ENCODE peak calls at places on chromosomes 2 and 18, in six cellular contexts. S, P, B, J, I and F are unnamed samples.

GRCh38 chr2:156253765-156254164 is 78.8 kb downstream of the NR4A2 start:
- DNase-seq in S (no peak), P (no peak), B (no peak), J (no peak), I (no peak), F (no peak)

GRCh38 chr2:28377984-28378678 is 14.5 kb upstream of the FOSL2 start:
- DNase-seq in S (no peak), P (no peak), B (no peak), J (no peak), I (no peak), F (no peak)

GRCh38 chr2:158125756-158126498 is 24.3 kb downstream of the UPP2 start:
- DNase-seq in S (no peak), P (no peak), B (no peak), J (no peak), I (no peak), F (no peak)

GRCh38 chr18:52152036-52152435 is 188.0 kb upstream of the DCC start:
- DNase-seq in S (no peak), P (no peak), B (no peak), J (no peak), I (no peak), F (no peak)

GRCh38 chr2:74740395-74741075 is 86.5 kb downstream of the SEMA4F start:
- DNase-seq in S (no peak), P (no peak), B (no peak), J (peak), I (peak), F (no peak)

GRCh38 chr2:149924028-149924427 is 336.5 kb upstream of the MMADHC start:
- DNase-seq in S (no peak), P (no peak), B (no peak), J (no peak), I (no peak), F (no peak)

GRCh38 chr18:32372047-32372380 is 98.7 kb downstream of the GAREM1 start:
- DNase-seq in S (no peak), P (no peak), B (no peak), J (no peak), I (no peak), F (no peak)

GRCh38 chr2:181188605-181189004 is 208.2 kb downstream of the UBE2E3 start:
- DNase-seq in S (no peak), P (no peak), B (no peak), J (no peak), I (no peak), F (no peak)

GRCh38 chr2:15640291-15640711 is 48.6 kb downstream of the DDX1 start:
- DNase-seq in S (no peak), P (peak), B (no peak), J (no peak), I (peak), F (no peak)

GRCh38 chr2:170017848-170018492 is 160.0 kb upstream of the MYO3B start:
- DNase-seq in S (no peak), P (no peak), B (no peak), J (no peak), I (no peak), F (no peak)

GRCh38 chr2:175126661-175127060 is 41.3 kb downstream of the ATF2 start:
- DNase-seq in S (no peak), P (no peak), B (no peak), J (no peak), I (no peak), F (no peak)

GRCh38 chr2:100470182-100470581 is at the start of gene NMS:
- DNase-seq in S (no peak), P (no peak), B (no peak), J (no peak), I (no peak), F (no peak)

GRCh38 chr2:234881413-234882241 is 70.2 kb upstream of the SH3BP4 start:
- DNase-seq in S (no peak), P (peak), B (peak), J (peak), I (peak), F (peak)

GRCh38 chr2:112033600-112033999 is 21.5 kb upstream of the TMEM87B start:
- DNase-seq in S (no peak), P (no peak), B (no peak), J (no peak), I (no peak), F (no peak)

GRCh38 chr2:8685697-8686358 is 4.0 kb downstream of the ID2 start:
- DNase-seq in S (no peak), P (peak), B (peak), J (no peak), I (peak), F (peak)

GRCh38 chr2:130724455-130724854 is 4.4 kb upstream of the GPR148 start:
- DNase-seq in S (no peak), P (no peak), B (no peak), J (no peak), I (no peak), F (no peak)

GRCh38 chr2:9690252-9690651 is 59.5 kb upstream of the YWHAQ start:
- DNase-seq in S (no peak), P (no peak), B (no peak), J (no peak), I (no peak), F (no peak)

GRCh38 chr2:105771841-105772240 is 27.1 kb downstream of the NCK2 start:
- DNase-seq in S (no peak), P (no peak), B (no peak), J (no peak), I (no peak), F (no peak)

GRCh38 chr18:35246831-35247230 is 6.0 kb downstream of the ZNF397 start:
- DNase-seq in S (no peak), P (no peak), B (no peak), J (no peak), I (no peak), F (no peak)

GRCh38 chr18:76979111-76979751 is 153.4 kb downstream of the MBP start:
- DNase-seq in S (no peak), P (no peak), B (no peak), J (no peak), I (no peak), F (no peak)

GRCh38 chr18:23307567-23308295 is 145.4 kb upstream of the RIOK3 start:
- DNase-seq in S (peak), P (no peak), B (peak), J (no peak), I (no peak), F (no peak)

GRCh38 chr2:209240204-209240603 is 183.6 kb upstream of the MAP2 start:
- DNase-seq in S (no peak), P (no peak), B (no peak), J (no peak), I (no peak), F (no peak)

GRCh38 chr2:60453301-60453700 is 100.2 kb downstream of the BCL11A start:
- DNase-seq in S (no peak), P (no peak), B (no peak), J (peak), I (no peak), F (no peak)

GRCh38 chr2:61575447-61575859 is 37.3 kb upstream of the XPO1 start:
- DNase-seq in S (peak), P (no peak), B (no peak), J (no peak), I (no peak), F (no peak)

GRCh38 chr2:218963597-218963996 is 4.1 kb downstream of the CDK5R2 start:
- DNase-seq in S (no peak), P (no peak), B (no peak), J (no peak), I (no peak), F (no peak)

GRCh38 chr18:24791736-24792135 is 331.3 kb downstream of the HRH4 start:
- DNase-seq in S (no peak), P (no peak), B (no peak), J (no peak), I (no peak), F (no peak)

GRCh38 chr2:190979906-190980629 is 33.9 kb downstream of the STAT1 start:
- DNase-seq in S (no peak), P (no peak), B (no peak), J (no peak), I (no peak), F (no peak)

GRCh38 chr2:121501554-121501953 is 29.1 kb upstream of the RNU4ATAC start:
- DNase-seq in S (no peak), P (no peak), B (no peak), J (no peak), I (no peak), F (no peak)

GRCh38 chr2:27024812-27025211 is 8.0 kb upstream of the TMEM214 start:
- DNase-seq in S (no peak), P (no peak), B (no peak), J (no peak), I (no peak), F (no peak)

GRCh38 chr18:56997200-56997599 is 149.7 kb upstream of the BOD1L2 start:
- DNase-seq in S (no peak), P (no peak), B (no peak), J (no peak), I (no peak), F (no peak)

GRCh38 chr2:54572636-54573531 is 116.8 kb downstream of the SPTBN1 start:
- DNase-seq in S (no peak), P (peak), B (no peak), J (no peak), I (no peak), F (no peak)

GRCh38 chr2:9799729-9800632 is 43.3 kb upstream of the TAF1B start:
- DNase-seq in S (peak), P (peak), B (peak), J (peak), I (peak), F (peak)

GRCh38 chr2:152453129-152453642 is 118.2 kb downstream of the FMNL2 start:
- DNase-seq in S (no peak), P (no peak), B (no peak), J (peak), I (peak), F (no peak)

GRCh38 chr2:217189747-217190146 is 329.9 kb upstream of the TNP1 start:
- DNase-seq in S (no peak), P (no peak), B (no peak), J (no peak), I (no peak), F (no peak)

GRCh38 chr2:217189131-217189530 is 329.3 kb upstream of the TNP1 start:
- DNase-seq in S (no peak), P (no peak), B (no peak), J (no peak), I (no peak), F (no peak)

GRCh38 chr2:217195658-217196446 is 336.0 kb upstream of the TNP1 start:
- DNase-seq in S (no peak), P (no peak), B (no peak), J (no peak), I (no peak), F (no peak)

DNA sequence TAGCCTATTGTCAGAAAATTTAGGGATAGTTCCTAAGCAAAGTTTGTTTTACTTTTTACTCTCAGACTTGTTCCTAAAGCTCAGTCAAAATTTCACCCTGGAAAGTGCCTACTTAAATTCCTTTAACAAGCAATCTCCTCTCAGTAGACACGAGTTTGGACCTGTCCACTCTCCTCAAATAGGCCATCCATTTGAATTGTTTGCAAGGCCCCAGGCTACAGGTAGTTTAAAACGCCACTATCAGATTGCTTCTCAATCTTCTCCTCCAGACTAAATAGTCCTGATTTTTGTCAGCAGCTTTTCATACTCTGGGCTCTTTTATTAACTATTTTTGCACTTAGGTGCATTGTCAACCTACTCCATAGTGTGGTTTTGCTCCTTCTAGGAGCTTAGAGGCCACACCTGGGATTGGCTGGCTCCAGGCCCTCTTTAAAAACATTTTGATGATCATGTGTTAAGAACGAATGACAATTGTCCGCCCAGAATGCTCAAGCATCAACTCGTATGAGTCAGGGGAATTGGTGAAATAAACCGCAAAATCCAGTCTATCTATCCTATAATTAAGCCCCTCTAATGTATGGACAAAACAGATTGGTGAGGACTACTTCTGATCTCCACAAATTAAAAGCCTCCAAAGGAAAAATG is 333.7 kb upstream of the TNP1 start:
- DNase-seq in S (no peak), P (no peak), B (no peak), J (no peak), I (no peak), F (no peak)
- TF ChIP-seq TAF1 in S (no peak), P (no peak), B (no peak), J (no peak), I (no peak), F (no peak)

DNA sequence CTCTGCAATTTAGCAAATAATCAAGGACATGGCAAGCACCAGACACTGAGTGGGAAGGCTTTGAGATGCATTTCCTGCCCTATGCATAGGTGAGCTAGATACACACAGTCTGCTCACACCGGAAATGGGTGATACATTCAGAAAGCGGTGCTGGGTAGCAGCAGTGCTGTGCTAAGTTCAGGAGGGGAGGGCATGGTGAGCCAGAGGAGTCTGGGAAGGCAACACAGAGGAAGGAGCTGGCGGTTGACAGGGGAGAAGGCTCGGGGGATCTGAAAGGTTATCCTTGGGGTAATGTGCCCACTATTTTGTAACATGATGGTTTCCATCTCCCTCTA is 57.4 kb upstream of the EPAS1 start:
- DNase-seq in S (peak), P (no peak), B (no peak), J (no peak), I (no peak), F (no peak)
- TF ChIP-seq POLR2A in S (no peak), P (no peak), B (no peak), J (no peak), I (no peak), F (no peak)

DNA sequence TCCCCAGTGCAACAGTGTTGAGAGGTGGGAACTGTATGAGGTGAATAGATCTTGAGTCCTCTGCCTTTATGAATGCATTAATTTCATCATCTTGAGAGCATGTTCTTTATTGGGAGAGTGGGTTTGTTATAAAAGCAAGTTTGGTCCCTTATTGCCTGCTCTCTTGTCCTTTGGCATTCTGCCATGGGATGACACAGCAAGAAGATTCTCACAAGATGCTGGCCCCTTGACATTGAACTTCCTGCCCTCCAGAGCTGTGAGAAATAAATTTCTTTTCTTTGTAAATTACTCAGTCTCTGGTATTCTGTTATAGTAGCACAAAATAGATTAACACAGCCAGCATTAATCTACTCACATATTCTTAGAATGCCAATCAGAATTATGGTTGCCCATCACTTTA is 108.6 kb downstream of the EHBP1 start:
- DNase-seq in S (no peak), P (no peak), B (no peak), J (no peak), I (no peak), F (no peak)
- TF ChIP-seq TAF1 in S (no peak), P (no peak), B (no peak), J (no peak), I (no peak), F (no peak)

DNA sequence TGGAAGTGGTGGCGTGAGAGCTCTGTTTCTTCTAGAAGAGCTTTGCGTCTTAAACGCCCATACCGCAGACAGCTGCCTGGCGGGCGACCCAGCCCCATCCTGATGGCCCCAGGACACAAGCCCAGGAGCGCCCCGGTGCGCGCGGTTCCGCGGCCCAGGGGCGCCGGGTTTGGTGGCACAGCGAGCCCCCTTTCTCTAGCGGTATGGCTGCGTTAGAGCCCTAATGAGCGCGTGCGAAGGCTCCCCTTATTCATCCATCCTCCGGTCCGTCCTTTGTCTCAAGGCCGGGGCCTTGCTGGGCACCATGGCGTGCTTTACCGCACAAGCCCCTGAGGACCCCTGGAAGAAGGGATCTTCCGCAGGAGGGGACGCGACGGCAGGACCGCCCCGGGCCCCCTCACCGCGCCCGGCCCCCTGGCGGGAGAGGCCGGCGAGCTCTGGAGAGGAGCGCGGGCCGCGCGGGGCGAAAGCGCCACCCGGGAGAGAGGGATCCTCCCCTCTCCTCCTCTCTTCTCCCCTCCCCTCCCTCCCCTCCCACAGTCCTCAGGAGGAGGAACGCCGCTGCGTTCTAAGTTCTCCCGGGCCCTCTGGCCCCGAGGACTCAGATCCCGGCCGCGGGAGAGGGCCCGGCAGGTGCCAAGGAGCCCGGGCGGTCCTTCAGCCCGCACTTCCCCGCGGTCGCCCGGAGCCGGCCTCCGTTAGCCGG is 626 bp upstream of the SLC1A4 start:
- DNase-seq in S (no peak), P (peak), B (peak), J (no peak), I (peak), F (peak)
- TF ChIP-seq POLR2A in S (peak), P (peak), B (peak), J (no peak), I (peak), F (peak)

GRCh38 chr2:220994841-220995240 is 577.3 kb downstream of the EPHA4 start:
- DNase-seq in S (no peak), P (no peak), B (no peak), J (no peak), I (no peak), F (no peak)
- TF ChIP-seq TAF1 in S (no peak), P (no peak), B (no peak), J (no peak), I (no peak), F (no peak)

DNA sequence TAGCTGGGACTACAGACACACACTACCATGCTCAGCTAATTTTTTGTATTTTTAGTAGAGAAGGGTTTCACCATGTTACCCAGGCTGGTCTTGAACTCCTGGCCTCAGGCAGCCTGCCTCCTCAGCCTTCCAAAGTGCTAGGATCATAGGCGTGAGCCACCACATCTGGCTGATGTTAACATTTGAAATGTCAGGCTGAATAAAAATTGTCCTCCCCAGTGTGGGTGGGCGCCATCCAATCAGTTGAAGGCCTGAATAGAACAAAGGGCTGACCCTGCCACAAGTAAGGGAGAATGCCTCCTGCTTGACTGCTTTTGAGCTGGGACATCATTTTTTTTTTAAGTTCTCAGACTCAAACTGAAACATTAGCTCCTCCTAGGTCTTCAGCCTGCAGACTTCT is 21.0 kb upstream of the RHOB start:
- DNase-seq in S (no peak), P (no peak), B (no peak), J (no peak), I (no peak), F (no peak)
- TF ChIP-seq POLR2A in S (no peak), P (no peak), B (no peak), J (no peak), I (no peak), F (no peak)

GRCh38 chr2:197851451-197851850 is 47.1 kb downstream of the PLCL1 start:
- DNase-seq in S (no peak), P (peak), B (no peak), J (no peak), I (peak), F (no peak)
- TF ChIP-seq TAF1 in S (no peak), P (no peak), B (no peak), J (no peak), I (no peak), F (no peak)

GRCh38 chr2:162318280-162319222 is at the start of gene IFIH1:
- DNase-seq in S (peak), P (peak), B (peak), J (no peak), I (peak), F (peak)
- TF ChIP-seq POLR2A in S (peak), P (no peak), B (peak), J (peak), I (peak), F (peak)